ENCODE peak calls at places on chromosomes 2 and 18, in four cellular contexts. S is GM12878, E is HL-60, F is K562. D is an unnamed sample.

GRCh38 chr18:60962629-60963028 is 370.6 kb upstream of the CDH20 start:
- DNase-seq in S (no peak), E (no peak), F (no peak), D (no peak)

GRCh38 chr2:162424816-162425215 is 80.9 kb downstream of the GCA start:
- DNase-seq in S (no peak), E (no peak), F (no peak), D (no peak)

GRCh38 chr2:86256300-86256699 is 57.0 kb downstream of the MRPL35 start:
- DNase-seq in S (no peak), E (no peak), F (no peak), D (no peak)

GRCh38 chr2:163771596-163771995 is 35.8 kb upstream of the FIGN start:
- DNase-seq in S (no peak), E (no peak), F (no peak), D (no peak)

GRCh38 chr2:19709553-19709952 is 192.2 kb downstream of the TTC32 start:
- DNase-seq in S (no peak), E (no peak), F (no peak), D (no peak)

GRCh38 chr2:119523959-119524694 is at the start of gene SCTR:
- DNase-seq in S (no peak), E (no peak), F (no peak), D (no peak)

GRCh38 chr2:6748399-6748798 is 117.3 kb downstream of the CMPK2 start:
- DNase-seq in S (no peak), E (no peak), F (no peak), D (no peak)

GRCh38 chr2:239831272-239831731 is 193.8 kb downstream of the NDUFA10 start:
- DNase-seq in S (no peak), E (no peak), F (no peak), D (no peak)

GRCh38 chr2:160363961-160364733 is 129.5 kb downstream of the RBMS1 start:
- DNase-seq in S (no peak), E (no peak), F (no peak), D (no peak)

GRCh38 chr2:128304715-128305554 is 13.7 kb downstream of the HS6ST1 start:
- DNase-seq in S (no peak), E (no peak), F (no peak), D (no peak)

GRCh38 chr2:209933499-209934458 is 68.7 kb upstream of the RPE start:
- DNase-seq in S (no peak), E (no peak), F (no peak), D (no peak)

GRCh38 chr2:241001413-241002274 is 3.2 kb downstream of the SNED1 start:
- DNase-seq in S (no peak), E (no peak), F (no peak), D (no peak)

GRCh38 chr18:54222922-54223567 is 1.4 kb downstream of the MBD2 start:
- DNase-seq in S (peak), E (peak), F (no peak), D (no peak)

GRCh38 chr18:36812686-36813085 is 16.1 kb downstream of the TPGS2 start:
- DNase-seq in S (no peak), E (no peak), F (no peak), D (no peak)

GRCh38 chr18:13036622-13037320 is 45.6 kb downstream of the CEP192 start:
- DNase-seq in S (no peak), E (no peak), F (no peak), D (no peak)

GRCh38 chr2:76427447-76427846 is 716.7 kb upstream of the GCFC2 start:
- DNase-seq in S (no peak), E (no peak), F (no peak), D (no peak)

GRCh38 chr2:169507698-169508097 is 1.8 kb upstream of the KLHL41 start:
- DNase-seq in S (no peak), E (no peak), F (no peak), D (no peak)

GRCh38 chr2:152466041-152466440 is 131.1 kb downstream of the FMNL2 start:
- DNase-seq in S (peak), E (no peak), F (peak), D (no peak)

GRCh38 chr18:6648581-6648980 is 80.9 kb upstream of the ARHGAP28 start:
- DNase-seq in S (no peak), E (no peak), F (no peak), D (no peak)

DNA sequence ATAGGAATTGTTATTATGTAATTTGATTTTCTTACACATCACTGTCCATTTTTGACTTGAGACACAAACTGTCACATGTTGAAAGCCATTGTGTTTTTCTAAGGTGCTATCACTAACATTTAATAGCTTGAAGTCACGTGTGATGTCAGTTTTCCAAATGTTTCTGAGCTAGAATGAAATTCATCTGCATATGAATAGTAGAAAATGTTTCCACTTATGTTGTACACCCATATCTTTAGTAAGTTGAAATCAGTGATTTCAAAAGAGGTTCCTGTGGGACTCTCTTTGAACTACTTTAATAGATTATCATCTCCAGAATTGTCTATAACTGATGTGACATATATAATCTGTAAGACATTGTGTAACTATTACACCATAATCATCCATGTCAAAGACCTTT is 27.8 kb downstream of the ABCG5 start:
- DNase-seq in S (no peak), E (no peak), F (no peak), D (no peak)
- TF ChIP-seq SPI1 in S (no peak), E (no peak), F (no peak), D (no peak)

GRCh38 chr18:24503182-24503581 is 42.7 kb downstream of the HRH4 start:
- DNase-seq in S (no peak), E (no peak), F (no peak), D (no peak)

GRCh38 chr18:24500766-24501165 is 40.3 kb downstream of the HRH4 start:
- DNase-seq in S (no peak), E (no peak), F (no peak), D (no peak)

GRCh38 chr18:24502621-24503020 is 42.2 kb downstream of the HRH4 start:
- DNase-seq in S (no peak), E (no peak), F (no peak), D (no peak)

GRCh38 chr18:24497052-24497754 is 36.8 kb downstream of the HRH4 start:
- DNase-seq in S (no peak), E (no peak), F (no peak), D (no peak)

DNA sequence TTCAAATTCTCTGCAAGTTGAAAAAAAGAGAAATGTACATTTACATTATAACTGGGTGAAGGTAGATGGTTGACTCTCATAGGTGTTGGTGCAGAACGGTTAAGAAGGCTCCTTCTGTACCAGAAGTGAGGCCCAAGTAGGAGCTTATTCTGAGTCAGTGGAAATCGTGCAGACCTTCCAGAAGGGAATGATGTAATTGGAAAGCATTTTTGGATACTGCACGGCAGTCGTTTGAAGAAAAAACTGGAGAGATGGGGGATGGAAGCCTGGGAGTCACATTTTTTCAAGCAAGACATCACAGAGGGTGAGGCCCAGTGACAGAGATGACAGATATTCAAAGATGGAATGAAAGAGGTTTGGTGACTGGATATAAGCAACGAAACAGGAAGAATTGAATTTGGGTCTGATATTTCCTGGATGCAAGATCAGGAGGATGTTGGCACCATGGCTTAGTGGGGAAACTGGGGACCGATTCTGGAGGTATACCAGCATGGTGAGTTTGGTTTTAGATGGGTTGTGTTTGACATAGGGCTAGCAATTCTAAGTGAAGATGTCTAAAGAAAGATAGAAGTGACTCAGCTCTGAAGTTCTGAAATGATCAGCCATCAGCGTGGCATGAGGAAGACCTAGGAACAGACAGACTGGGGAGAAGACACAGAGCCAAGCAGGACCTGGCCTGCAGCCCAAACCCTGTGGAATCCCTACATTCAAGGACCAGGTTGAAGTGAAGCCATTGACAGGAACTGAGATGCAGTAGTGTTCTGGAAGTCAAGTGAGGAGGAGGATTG is 39.6 kb downstream of the HRH4 start:
- DNase-seq in S (no peak), E (no peak), F (no peak), D (no peak)
- TF ChIP-seq SPI1 in S (no peak), E (no peak), F (no peak), D (no peak)

GRCh38 chr18:59867337-59868104 is 32.3 kb upstream of the PMAIP1 start:
- DNase-seq in S (no peak), E (no peak), F (no peak), D (no peak)
- TF ChIP-seq SPI1 in S (no peak), E (no peak), F (no peak), D (no peak)

DNA sequence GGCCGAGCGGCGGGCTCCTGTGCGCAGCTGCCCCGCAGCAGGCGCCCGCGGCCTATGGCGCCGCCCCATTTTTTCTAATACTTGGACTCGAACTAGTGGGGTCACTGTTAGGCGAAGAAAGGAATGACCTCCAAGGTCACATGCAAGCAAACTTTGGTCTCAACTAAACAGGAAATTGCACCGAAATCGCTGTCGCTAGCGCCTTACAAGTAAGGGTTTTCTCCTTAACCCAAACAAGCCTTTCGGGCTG is 337 bp downstream of the ACAA2 start:
- DNase-seq in S (no peak), E (no peak), F (peak), D (no peak)
- TF ChIP-seq SPI1 in S (no peak), E (no peak), F (no peak), D (no peak)

GRCh38 chr2:22995576-22995975 is 389.4 kb upstream of the KLHL29 start:
- DNase-seq in S (no peak), E (no peak), F (no peak), D (no peak)
- TF ChIP-seq SPI1 in S (no peak), E (no peak), F (no peak), D (no peak)

GRCh38 chr18:23539911-23540475 is 36.7 kb downstream of the RMC1 start:
- DNase-seq in S (no peak), E (no peak), F (no peak), D (no peak)

GRCh38 chr18:23545247-23545789 is 41.0 kb downstream of the NPC1 start:
- DNase-seq in S (no peak), E (no peak), F (no peak), D (no peak)

GRCh38 chr18:23541349-23542093 is 38.2 kb downstream of the RMC1 start:
- DNase-seq in S (no peak), E (no peak), F (no peak), D (no peak)

GRCh38 chr18:23540867-23541266 is 37.6 kb downstream of the RMC1 start:
- DNase-seq in S (peak), E (peak), F (no peak), D (peak)

GRCh38 chr18:23542471-23542870 is 39.2 kb downstream of the RMC1 start:
- DNase-seq in S (no peak), E (no peak), F (no peak), D (no peak)
- TF ChIP-seq SPI1 in S (no peak), E (no peak), F (no peak), D (no peak)

DNA sequence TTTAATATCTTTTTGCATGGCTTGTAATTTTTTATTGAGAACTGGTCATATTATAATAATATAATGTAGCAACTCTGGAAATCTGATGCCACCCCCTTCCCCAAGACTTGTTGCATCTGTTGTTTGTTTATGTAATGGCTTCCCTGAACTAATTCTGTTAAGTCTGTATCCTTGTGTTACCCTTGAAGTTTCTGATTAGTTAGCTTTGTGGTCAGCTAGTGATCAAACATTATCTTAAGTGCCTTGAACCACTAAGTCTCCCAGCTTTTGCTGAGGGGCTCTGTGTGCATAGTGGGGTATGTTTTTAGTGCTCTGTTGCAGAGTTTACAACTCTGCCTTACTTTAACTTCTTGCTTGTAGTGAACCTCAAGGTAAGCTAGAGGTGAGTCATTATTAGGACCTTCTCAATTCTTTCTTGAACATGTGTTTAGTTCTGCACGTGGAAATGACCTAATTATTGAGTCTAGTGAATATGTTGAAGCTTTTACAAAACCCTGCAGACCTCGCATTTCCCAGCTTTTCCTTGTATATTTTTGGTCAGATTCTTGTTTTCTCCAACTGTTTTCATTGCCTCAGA is 24.8 kb downstream of the SMCHD1 start:
- DNase-seq in S (no peak), E (no peak), F (no peak), D (no peak)
- TF ChIP-seq SPI1 in S (no peak), E (no peak), F (no peak), D (no peak)

GRCh38 chr2:11697103-11697871 is 27.3 kb upstream of the NTSR2 start:
- DNase-seq in S (no peak), E (peak), F (no peak), D (no peak)
- TF ChIP-seq SPI1 in S (no peak), E (no peak), F (no peak), D (no peak)

D was measured in GM12891.